ENCODE peak calls at places on chromosomes 7 and 10, in nine cellular contexts. O, B, T, R, M, D, E, I and H are unnamed samples.
A peak's percentile ranks its signal among the peaks of the same experiment; 100 is the strongest.

GRCh38 chr7:101857358-101857794 is 40.0 kb downstream of the CUX1 start:
- DNase-seq in T (no peak), E (no peak), O (no peak), R (no peak), M (no peak), B (no peak), I (no peak), D (no peak), H (peak; percentile 58)

GRCh38 chr7:99324966-99325596 is 617 bp upstream of the ARPC1A start:
- DNase-seq in R (no peak), B (no peak), T (no peak), D (no peak), I (no peak), E (no peak), M (no peak), O (no peak), H (no peak)

GRCh38 chr10:131901181-131901829 is 497 bp downstream of the PPP2R2D start:
- DNase-seq in B (peak; percentile 26), I (peak; percentile 34), O (no peak), T (no peak), E (no peak), R (peak; percentile 31), M (peak; percentile 19), D (no peak), H (peak; percentile 61)

GRCh38 chr7:114703677-114704076 is 218.2 kb upstream of the MDFIC start:
- DNase-seq in M (peak; percentile 71), T (no peak), D (no peak), B (peak; percentile 10), I (peak; percentile 26), R (no peak), O (no peak), E (no peak), H (no peak)

GRCh38 chr7:85234746-85235145 is 47.9 kb upstream of the SEMA3D start:
- DNase-seq in T (no peak), I (no peak), O (no peak), M (no peak), R (no peak), B (no peak), E (no peak), D (no peak), H (no peak)

GRCh38 chr10:132309879-132310591 is 2.3 kb upstream of the STK32C start:
- DNase-seq in E (no peak), O (no peak), D (no peak), T (no peak), B (no peak), I (no peak), R (no peak), M (no peak), H (no peak)

GRCh38 chr10:74310652-74311257 is 159.7 kb downstream of the ADK start:
- DNase-seq in B (no peak), T (no peak), R (no peak), E (peak; percentile 53), D (no peak), I (no peak), M (no peak), O (no peak), H (no peak)

GRCh38 chr10:58578366-58578765 is 65.7 kb downstream of the BICC1 start:
- DNase-seq in M (peak; percentile 59), O (no peak), I (no peak), D (no peak), R (no peak), T (no peak), E (no peak), B (no peak), H (no peak)

GRCh38 chr10:1213707-1214675 is 157.8 kb downstream of the WDR37 start:
- DNase-seq in D (no peak), O (no peak), E (no peak), M (no peak), B (no peak), T (no peak), I (no peak), R (no peak), H (no peak)

GRCh38 chr7:1965579-1966294 is 267.0 kb downstream of the MAD1L1 start:
- DNase-seq in R (no peak), B (no peak), E (no peak), O (no peak), I (no peak), D (no peak), M (no peak), T (no peak), H (no peak)

GRCh38 chr7:6437251-6437650 is 10.5 kb downstream of the DAGLB start:
- DNase-seq in I (no peak), O (no peak), B (no peak), T (no peak), D (no peak), E (no peak), R (no peak), M (peak; percentile 25), H (no peak)

GRCh38 chr10:119449760-119450461 is 92.6 kb downstream of the RGS10 start:
- DNase-seq in B (no peak), M (peak; percentile 96), I (peak; percentile 34), O (no peak), E (peak; percentile 19), T (no peak), D (peak; percentile 74), R (no peak), H (peak; percentile 48)

GRCh38 chr10:5943536-5943935 is 33.8 kb downstream of the IL15RA start:
- DNase-seq in I (peak; percentile 21), D (no peak), T (no peak), M (peak; percentile 50), O (no peak), E (peak; percentile 3), B (no peak), R (no peak), H (no peak)

GRCh38 chr10:52567247-52567580 is 205.4 kb downstream of the MBL2 start:
- DNase-seq in D (no peak), M (no peak), R (no peak), E (no peak), T (no peak), I (no peak), O (no peak), B (no peak), H (no peak)

GRCh38 chr10:69451209-69451783 is at the start of gene TSPAN15:
- DNase-seq in R (peak; percentile 68), O (peak; percentile 60), E (peak; percentile 89), M (peak; percentile 39), T (peak; percentile 79), I (peak; percentile 76), B (peak; percentile 66), D (no peak), H (peak; percentile 88)

GRCh38 chr10:97914837-97915211 is 65.2 kb downstream of the GOLGA7B start:
- DNase-seq in E (peak; percentile 80), B (peak; percentile 36), R (peak; percentile 84), T (peak; percentile 43), M (peak; percentile 53), O (peak; percentile 40), D (peak; percentile 6), I (peak; percentile 58), H (peak; percentile 77)

GRCh38 chr10:104450954-104451353 is 97.3 kb downstream of the CFAP58 start:
- DNase-seq in D (no peak), E (no peak), I (no peak), M (peak; percentile 87), B (peak; percentile 66), R (no peak), T (no peak), O (no peak), H (no peak)

GRCh38 chr7:146090023-146090645 is 26.5 kb upstream of the CNTNAP2 start:
- DNase-seq in M (peak; percentile 2), E (peak; percentile 44), R (no peak), O (peak; percentile 68), T (no peak), B (peak; percentile 17), I (no peak), D (no peak), H (peak; percentile 34)

GRCh38 chr7:151100921-151101320 is 14.6 kb downstream of the AGAP3 start:
- DNase-seq in O (no peak), M (no peak), T (no peak), R (no peak), I (no peak), B (no peak), E (no peak), D (no peak), H (no peak)

GRCh38 chr7:129381710-129382484 is 52.3 kb upstream of the STRIP2 start:
- DNase-seq in M (no peak), B (no peak), T (no peak), D (no peak), E (no peak), R (no peak), O (no peak), I (no peak), H (no peak)

GRCh38 chr7:88516424-88516823 is 209.7 kb upstream of the STEAP4 start:
- DNase-seq in D (no peak), I (no peak), E (no peak), O (no peak), T (no peak), R (no peak), B (no peak), M (no peak), H (no peak)

GRCh38 chr10:18297659-18298058 is 157.4 kb downstream of the CACNB2 start:
- DNase-seq in D (no peak), I (no peak), R (no peak), M (no peak), B (no peak), T (no peak), O (no peak), E (no peak), H (no peak)